ENCODE peak calls at places on chromosomes 16 and 17, in eight cellular contexts. U is K562, K is fibroblast of pulmonary artery, H is HFF-Myc, I is adrenal gland, W is lung, R is osteoblast, G is cardiac fibroblast. D is an unnamed sample.

GRCh38 chr16:70649300-70649699 is 2.9 kb downstream of the IL34 start:
- DNase-seq in U (no peak), K (no peak), H (no peak), I (no peak), W (no peak), R (peak), G (peak), D (no peak)

GRCh38 chr16:83458612-83459011 is 349.2 kb upstream of the HSBP1 start:
- DNase-seq in U (no peak), K (peak), H (no peak), I (no peak), W (no peak), R (peak), G (peak), D (peak)

GRCh38 chr16:15518412-15519351 is 84.3 kb downstream of the BMERB1 start:
- DNase-seq in U (no peak), K (peak), H (no peak), I (peak), W (no peak), R (no peak), G (peak), D (peak)

GRCh38 chr16:14310519-14310991 is 239.4 kb downstream of the MRTFB start:
- DNase-seq in U (peak), K (peak), H (no peak), I (no peak), W (no peak), R (peak), G (peak), D (no peak)

GRCh38 chr17:44556114-44556853 is 1.0 kb upstream of the FZD2 start:
- DNase-seq in U (peak), K (peak), H (no peak), I (peak), W (no peak), R (peak), G (peak), D (peak)

GRCh38 chr16:4659363-4660353 is 33.7 kb upstream of the NUDT16L1 start:
- DNase-seq in U (no peak), K (no peak), H (no peak), I (no peak), W (no peak), R (peak), G (no peak), D (no peak)

GRCh38 chr16:30064746-30065111 is 831 bp upstream of the ALDOA start:
- DNase-seq in U (no peak), K (no peak), H (no peak), I (no peak), W (no peak), R (no peak), G (no peak), D (no peak)

GRCh38 chr17:17416400-17417360 is 60.1 kb upstream of the MED9 start:
- DNase-seq in U (peak), K (peak), H (no peak), I (no peak), W (peak), R (no peak), G (peak), D (peak)

GRCh38 chr17:81711814-81712467 is at the start of gene SLC25A10:
- DNase-seq in U (peak), K (peak), H (no peak), I (peak), W (peak), R (peak), G (peak), D (peak)

GRCh38 chr16:9050102-9050830 is 41.2 kb upstream of the HAPSTR1 start:
- DNase-seq in U (peak), K (peak), H (no peak), I (no peak), W (no peak), R (peak), G (peak), D (no peak)

GRCh38 chr17:60392845-60393702 is 1.1 kb upstream of the USP32 start:
- DNase-seq in U (peak), K (peak), H (no peak), I (peak), W (peak), R (peak), G (peak), D (no peak)

GRCh38 chr16:72895951-72896350 is 152.0 kb downstream of the ZFHX3 start:
- DNase-seq in U (no peak), K (no peak), H (no peak), I (no peak), W (no peak), R (no peak), G (peak), D (peak)

GRCh38 chr16:49780436-49780835 is 75.5 kb downstream of the ZNF423 start:
- DNase-seq in U (no peak), K (no peak), H (no peak), I (no peak), W (no peak), R (peak), G (no peak), D (no peak)

DNA sequence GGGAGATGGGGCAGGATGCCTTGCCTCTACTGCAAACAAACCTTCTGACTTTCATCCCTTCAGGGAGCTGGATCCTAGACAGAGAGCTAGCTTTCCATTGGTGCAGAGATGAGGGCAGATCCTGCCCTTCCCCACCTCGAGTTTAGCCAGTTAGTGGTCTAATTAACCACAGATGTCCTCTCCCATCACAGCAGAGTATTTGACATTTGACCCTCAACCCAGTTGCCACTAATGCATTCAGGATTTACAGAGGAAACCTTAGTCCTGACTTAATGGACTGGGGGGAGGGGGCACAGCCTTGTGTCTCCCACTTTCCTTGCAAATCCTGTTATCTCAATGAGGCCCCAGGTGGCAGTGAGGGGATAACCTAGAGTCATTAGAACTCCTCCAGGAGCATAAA is 10.2 kb downstream of the PIP4K2B start:
- DNase-seq in U (no peak), K (no peak), H (peak), I (no peak), W (no peak), R (no peak), G (no peak), D (peak)
- H3K4me3 ChIP-seq in U (no peak), K (no peak), H (no peak), I (no peak), W (no peak), R (no peak), G (no peak), D (no peak)

GRCh38 chr17:52383493-52384100 is 225.1 kb upstream of the CA10 start:
- DNase-seq in U (peak), K (peak), H (peak), I (peak), W (peak), R (no peak), G (peak), D (no peak)
- TF ChIP-seq CTCF in U (peak), K (peak), H (peak), I (peak), W (peak), R (peak), G (peak), D (no peak)

DNA sequence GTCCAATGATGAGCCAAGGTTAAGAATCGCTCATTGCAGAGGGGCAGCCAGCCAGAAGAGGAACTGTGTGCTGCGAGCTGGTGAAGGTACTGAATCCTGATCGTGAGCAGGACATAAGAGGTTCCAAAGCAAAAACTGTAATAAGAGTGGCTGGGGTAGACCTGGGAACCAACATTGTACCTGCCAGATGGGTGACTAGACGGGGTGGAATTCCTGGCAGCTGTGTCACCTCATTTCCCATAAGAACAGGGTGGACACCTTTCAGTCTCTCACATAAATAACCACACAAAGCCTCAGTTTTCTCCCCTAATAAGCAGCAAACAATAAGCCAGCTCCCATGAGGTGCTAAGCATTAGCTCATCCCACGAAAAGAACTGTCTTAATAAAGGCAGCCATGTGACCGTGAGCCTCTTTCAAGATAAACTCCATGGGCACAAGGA is 290.3 kb downstream of the SOX9 start:
- DNase-seq in U (no peak), K (no peak), H (no peak), I (no peak), W (no peak), R (no peak), G (peak), D (no peak)
- H3K4me3 ChIP-seq in U (no peak), K (no peak), H (no peak), I (no peak), W (no peak), R (no peak), G (no peak), D (no peak)

DNA sequence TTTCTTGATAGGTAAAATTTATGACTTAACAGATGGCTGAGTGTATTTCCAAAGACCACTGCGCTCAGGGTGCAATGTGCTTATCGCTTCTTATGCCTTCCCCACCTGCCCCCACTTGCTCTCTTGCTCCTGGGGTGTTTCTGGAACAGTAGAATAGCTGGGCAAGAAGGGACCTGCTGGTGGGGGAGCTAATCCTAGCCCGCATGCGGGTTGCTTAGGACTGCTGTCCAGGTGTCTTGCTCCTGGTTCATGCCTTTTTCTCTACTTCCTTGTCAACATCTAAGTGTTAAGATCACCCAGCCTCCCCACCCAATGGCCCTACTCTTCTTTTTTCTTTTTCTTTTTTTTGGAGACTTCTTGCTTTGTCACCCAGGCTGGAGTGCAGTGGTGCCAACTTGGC is 132.0 kb downstream of the MSI2 start:
- DNase-seq in U (no peak), K (no peak), H (no peak), I (no peak), W (no peak), R (no peak), G (no peak), D (no peak)
- TF ChIP-seq CTCF in U (no peak), K (no peak), H (no peak), I (no peak), W (no peak), R (no peak), G (no peak), D (no peak)

GRCh38 chr17:13337864-13338371 is 263.8 kb downstream of the HS3ST3A1 start:
- DNase-seq in U (peak), K (peak), H (peak), I (peak), W (no peak), R (no peak), G (peak), D (peak)
- H3K4me3 ChIP-seq in U (peak), K (peak), H (peak), I (no peak), W (no peak), R (peak), G (peak), D (peak)

DNA sequence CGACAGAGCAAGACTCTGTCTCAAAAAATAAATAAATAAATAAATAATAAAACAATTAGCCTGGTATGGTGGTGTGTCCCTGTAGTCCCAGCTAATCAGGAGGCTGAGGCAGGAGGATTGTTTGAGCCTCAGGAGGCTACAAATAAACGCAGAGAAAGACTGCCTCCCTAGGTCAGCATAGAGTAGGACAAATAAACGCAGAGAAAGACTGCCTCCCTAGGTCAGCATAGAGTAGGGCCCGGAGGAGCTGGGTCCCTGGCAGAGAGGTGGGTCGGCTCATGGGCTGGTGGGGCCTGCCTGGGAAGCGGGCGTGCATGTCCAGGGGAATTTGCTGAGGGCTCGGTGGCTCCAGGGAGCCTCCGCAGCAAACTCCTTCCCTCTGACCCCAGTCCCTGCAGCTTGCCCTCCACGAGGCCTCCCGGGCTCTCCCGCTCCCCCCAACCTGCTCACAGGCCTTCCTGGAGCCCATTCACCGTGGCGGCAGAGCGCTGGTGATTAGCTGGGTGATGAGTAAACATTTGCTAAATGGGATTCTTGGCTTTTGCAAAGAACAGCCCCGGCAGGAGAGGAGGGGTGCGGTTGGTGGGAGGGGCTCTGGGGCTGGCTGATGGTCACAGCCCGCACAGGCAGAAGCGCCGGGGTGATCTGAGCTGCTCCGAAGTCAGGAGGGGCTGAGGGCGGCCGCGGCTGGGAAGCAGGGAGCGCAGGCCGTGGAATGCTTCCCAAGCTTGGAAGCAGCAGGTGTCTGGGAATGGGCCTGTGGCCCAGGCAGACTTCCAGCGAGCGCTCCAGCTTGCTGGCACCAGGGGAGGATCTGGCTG is 93.2 kb downstream of the RTN4RL1 start:
- DNase-seq in U (no peak), K (no peak), H (no peak), I (no peak), W (no peak), R (peak), G (no peak), D (peak)
- TF ChIP-seq CTCF in U (peak), K (no peak), H (no peak), I (no peak), W (no peak), R (no peak), G (no peak), D (no peak)

DNA sequence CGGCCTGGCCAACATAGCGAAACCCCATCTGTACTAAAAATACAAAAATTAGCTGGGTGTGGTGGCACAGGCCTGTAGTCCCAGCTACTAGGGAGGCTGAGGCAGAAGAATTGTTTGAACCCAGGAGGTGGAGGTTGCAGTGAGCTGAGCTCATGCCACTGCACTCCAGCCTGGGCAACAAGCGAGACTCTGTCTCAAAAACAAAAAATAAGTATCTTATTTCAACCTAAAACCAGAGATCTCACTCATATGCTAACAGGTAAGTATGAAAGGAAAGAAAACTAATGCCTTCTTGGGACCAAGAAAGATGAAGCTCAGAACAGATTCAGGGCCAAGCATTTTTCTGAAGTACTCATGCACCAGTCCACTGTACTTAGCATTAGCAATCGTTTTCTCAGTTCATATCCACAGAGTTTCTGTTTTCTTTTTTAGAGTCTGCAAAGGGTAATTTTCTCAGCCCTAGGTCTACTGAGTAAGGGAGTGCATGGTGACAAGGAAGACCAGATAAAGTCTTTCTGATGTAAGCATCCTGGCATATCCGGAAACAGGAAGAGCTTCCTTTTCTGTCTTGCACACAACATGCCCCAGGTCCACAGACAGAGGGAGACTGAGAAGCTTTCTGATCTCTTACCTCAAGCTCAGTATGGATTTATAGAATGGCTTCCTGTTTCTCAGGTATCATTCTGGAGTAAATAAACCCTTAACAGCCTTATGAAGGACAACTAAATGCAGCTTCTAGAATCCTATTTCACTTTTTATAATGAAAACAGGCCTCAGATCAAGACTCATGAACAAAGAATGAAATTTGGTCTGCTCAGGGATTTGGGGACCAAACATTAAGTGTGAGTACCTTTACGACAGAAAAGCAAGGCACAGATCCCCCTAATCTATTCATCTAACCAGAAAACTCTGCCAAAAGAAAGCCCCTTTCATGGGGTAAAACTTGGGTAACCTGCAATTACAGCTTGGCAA is 38.7 kb upstream of the FOXJ1 start:
- DNase-seq in U (peak), K (peak), H (no peak), I (no peak), W (no peak), R (no peak), G (peak), D (peak)
- H3K4me3 ChIP-seq in U (no peak), K (no peak), H (no peak), I (no peak), W (no peak), R (no peak), G (no peak), D (no peak)

DNA sequence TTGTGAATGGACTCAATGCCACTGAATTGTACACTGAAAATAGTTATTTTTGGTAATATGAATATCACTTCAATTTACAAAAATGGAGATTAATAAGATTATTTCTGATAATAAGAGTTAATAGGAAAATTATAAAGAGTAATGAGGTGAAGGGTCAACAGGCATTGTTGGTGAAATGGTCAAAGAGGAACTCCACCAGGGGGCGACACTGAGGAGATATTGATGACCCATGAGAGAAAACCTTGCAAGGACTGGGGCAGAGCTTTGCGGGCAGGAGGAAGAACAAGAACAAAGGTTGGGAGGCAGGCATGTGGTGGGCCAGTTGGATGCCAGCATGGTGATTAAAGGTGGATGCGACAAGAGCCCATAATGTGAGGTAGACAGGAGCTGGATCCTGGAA is 74.0 kb upstream of the XYLT1 start:
- DNase-seq in U (peak), K (no peak), H (no peak), I (peak), W (no peak), R (no peak), G (no peak), D (no peak)
- TF ChIP-seq CTCF in U (peak), K (peak), H (peak), I (no peak), W (no peak), R (peak), G (no peak), D (peak)

DNA sequence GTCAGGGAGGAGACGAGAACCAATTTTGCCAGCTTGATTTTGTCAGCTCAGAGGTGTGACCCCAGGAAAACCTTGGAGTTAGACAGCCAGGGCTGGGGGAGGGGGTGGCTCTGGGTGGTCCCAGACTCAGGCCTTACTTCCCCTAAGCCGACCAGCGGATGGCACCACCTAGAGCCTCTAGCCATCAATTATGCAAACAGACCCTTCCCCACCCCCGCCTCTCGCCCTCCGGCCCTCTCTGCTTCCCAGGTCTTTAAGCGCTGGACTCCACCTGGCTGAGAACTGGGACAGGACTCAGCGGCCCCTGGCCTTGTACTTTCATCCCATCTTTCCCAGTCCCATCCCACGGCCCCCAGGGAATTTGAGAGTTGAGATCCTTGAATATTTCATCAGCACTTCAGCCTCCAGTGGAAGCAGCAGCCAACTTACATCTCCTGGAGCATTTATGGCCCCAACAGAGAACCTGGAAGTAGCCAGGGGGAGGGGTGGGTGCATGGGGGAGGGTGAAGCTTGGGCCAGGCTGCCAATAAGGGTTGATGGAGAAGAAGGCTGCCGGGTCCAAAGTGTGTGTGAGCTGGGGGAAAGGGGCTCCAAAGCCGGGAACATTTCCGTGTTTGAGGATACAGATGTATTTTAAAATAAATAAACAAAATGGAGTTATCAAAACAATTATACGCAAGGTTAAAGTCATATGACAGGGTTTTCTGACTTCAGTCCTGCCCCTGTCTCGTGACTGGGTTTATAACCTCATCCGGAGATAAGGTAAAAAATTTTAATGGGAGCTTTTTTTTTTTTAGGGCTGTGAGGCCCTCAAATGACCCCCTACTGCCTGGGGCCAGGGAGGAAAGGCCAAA is 7.5 kb upstream of the JUP start:
- DNase-seq in U (no peak), K (peak), H (no peak), I (no peak), W (no peak), R (peak), G (no peak), D (no peak)
- H3K4me3 ChIP-seq in U (peak), K (no peak), H (no peak), I (no peak), W (no peak), R (no peak), G (no peak), D (no peak)

D was measured in foreskin fibroblast.